ENCODE peak calls at places on chromosomes 7 and 10, in eight cellular contexts. K, G, S, M, I, P, R and V are unnamed samples.

GRCh38 chr10:71596127-71596526 is 123.5 kb downstream of the C10orf105 start:
- DNase-seq in K (no peak), G (no peak), S (no peak), M (no peak), I (no peak), P (no peak), R (no peak), V (no peak)

GRCh38 chr10:63257784-63258183 is 124.7 kb downstream of the NRBF2 start:
- DNase-seq in K (no peak), G (no peak), S (no peak), M (no peak), I (no peak), P (no peak), R (no peak), V (no peak)

GRCh38 chr7:107627002-107627401 is 33.6 kb upstream of the SLC26A4 start:
- DNase-seq in K (no peak), G (no peak), S (no peak), M (no peak), I (no peak), P (no peak), R (no peak), V (no peak)

GRCh38 chr10:50788951-50789904 is 49.5 kb downstream of the ASAH2B start:
- DNase-seq in K (no peak), G (peak; percentile 8), S (no peak), M (peak; percentile 18), I (peak; percentile 37), P (no peak), R (no peak), V (peak; percentile 41)

GRCh38 chr7:73885975-73886798 is 25.2 kb downstream of the TMEM270 start:
- DNase-seq in K (no peak), G (no peak), S (peak; percentile 79), M (peak; percentile 62), I (peak; percentile 35), P (peak; percentile 68), R (peak; percentile 60), V (peak; percentile 45)

GRCh38 chr10:7424315-7424714 is 13.5 kb upstream of the SFMBT2 start:
- DNase-seq in K (no peak), G (peak; percentile 61), S (no peak), M (peak; percentile 7), I (no peak), P (no peak), R (peak; percentile 54), V (no peak)

GRCh38 chr10:22564060-22564459 is 150.3 kb downstream of the PIP4K2A start:
- DNase-seq in K (no peak), G (no peak), S (no peak), M (no peak), I (no peak), P (no peak), R (no peak), V (no peak)

GRCh38 chr10:133379152-133379800 is at the start of gene PAOX:
- DNase-seq in K (peak; percentile 79), G (peak; percentile 43), S (peak; percentile 85), M (peak; percentile 87), I (peak; percentile 66), P (peak; percentile 78), R (peak; percentile 62), V (peak; percentile 33)

GRCh38 chr7:37833107-37833817 is 15.1 kb upstream of the NME8 start:
- DNase-seq in K (peak; percentile 53), G (peak; percentile 38), S (peak; percentile 26), M (peak; percentile 77), I (peak; percentile 39), P (peak; percentile 35), R (peak; percentile 55), V (no peak)

GRCh38 chr10:26502988-26503387 is 64.8 kb downstream of the APBB1IP start:
- DNase-seq in K (no peak), G (no peak), S (no peak), M (no peak), I (no peak), P (no peak), R (no peak), V (no peak)

GRCh38 chr10:101014230-101014884 is 14.7 kb downstream of the LZTS2 start:
- DNase-seq in K (peak; percentile 93), G (peak; percentile 65), S (peak; percentile 78), M (peak; percentile 83), I (peak; percentile 67), P (peak; percentile 87), R (peak; percentile 81), V (peak; percentile 55)

GRCh38 chr10:67794909-67795460 is 43.0 kb downstream of the DNAJC12 start:
- DNase-seq in K (no peak), G (no peak), S (no peak), M (no peak), I (peak; percentile 2), P (no peak), R (no peak), V (no peak)

GRCh38 chr7:7924303-7924702 is 44.3 kb upstream of the GLCCI1 start:
- DNase-seq in K (no peak), G (no peak), S (no peak), M (no peak), I (no peak), P (no peak), R (no peak), V (no peak)

GRCh38 chr7:91286432-91286831 is 22.2 kb downstream of the FZD1 start:
- DNase-seq in K (no peak), G (no peak), S (no peak), M (no peak), I (no peak), P (no peak), R (peak; percentile 44), V (no peak)

GRCh38 chr10:24685958-24686540 is 37.6 kb downstream of the ARHGAP21 start:
- DNase-seq in K (no peak), G (no peak), S (no peak), M (no peak), I (peak; percentile 85), P (no peak), R (no peak), V (peak; percentile 48)

GRCh38 chr10:8054243-8054497 is 318 bp upstream of the GATA3 start:
- DNase-seq in K (peak; percentile 56), G (no peak), S (no peak), M (no peak), I (no peak), P (no peak), R (no peak), V (no peak)

GRCh38 chr10:118565301-118566075 is 30.0 kb downstream of the PRLHR start:
- DNase-seq in K (no peak), G (no peak), S (no peak), M (no peak), I (no peak), P (no peak), R (no peak), V (no peak)

GRCh38 chr10:15255961-15256360 is 87.5 kb upstream of the NMT2 start:
- DNase-seq in K (no peak), G (no peak), S (no peak), M (no peak), I (no peak), P (no peak), R (peak; percentile 41), V (no peak)

DNA sequence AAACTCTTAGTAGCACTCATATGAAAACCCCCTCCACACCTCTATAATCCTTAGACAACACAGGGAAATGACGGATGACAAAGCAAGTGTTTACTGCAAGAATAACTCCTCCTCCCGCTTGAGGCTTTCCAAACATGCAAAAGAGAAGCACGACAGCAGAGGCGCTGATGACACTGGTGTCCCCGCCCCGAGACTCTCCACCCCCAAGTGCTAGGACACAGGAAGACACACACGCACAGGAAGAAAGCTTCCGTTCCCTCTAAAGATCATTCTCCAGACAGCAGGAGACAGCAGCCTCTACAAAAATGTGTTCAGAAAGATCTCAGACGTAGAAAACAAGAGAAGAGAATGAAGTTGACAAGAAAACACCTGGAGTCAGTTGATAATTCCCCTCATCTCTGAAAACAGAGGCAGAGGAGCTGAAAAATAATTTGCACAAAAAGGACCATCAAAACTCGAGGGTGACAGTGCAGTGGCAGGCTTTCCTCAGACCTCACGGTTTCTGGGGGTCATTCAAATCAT is 90.2 kb downstream of the DLG5 start:
- DNase-seq in K (no peak), G (peak; percentile 75), S (peak; percentile 70), M (no peak), I (peak; percentile 58), P (no peak), R (no peak), V (peak; percentile 67)
- TF ChIP-seq CTCF in K (no peak), G (no peak), S (no peak), M (no peak), I (no peak), P (no peak), R (no peak), V (no peak)

GRCh38 chr7:51620690-51621089 is 304.1 kb upstream of the COBL start:
- DNase-seq in K (no peak), G (no peak), S (no peak), M (no peak), I (no peak), P (no peak), R (peak; percentile 68), V (no peak)
- TF ChIP-seq CTCF in K (no peak), G (no peak), S (no peak), M (no peak), I (no peak), P (no peak), R (peak; percentile 61), V (no peak)

GRCh38 chr7:16645593-16646426 is at the start of the genes ANKMY2 and BZW2:
- DNase-seq in K (peak; percentile 95), G (peak; percentile 95), S (peak; percentile 98), M (peak; percentile 98), I (peak; percentile 98), P (peak; percentile 95), R (peak; percentile 96), V (peak; percentile 97)
- TF ChIP-seq CTCF in K (no peak), G (no peak), S (peak; percentile 50), M (no peak), I (no peak), P (no peak), R (no peak), V (peak; percentile 24)

DNA sequence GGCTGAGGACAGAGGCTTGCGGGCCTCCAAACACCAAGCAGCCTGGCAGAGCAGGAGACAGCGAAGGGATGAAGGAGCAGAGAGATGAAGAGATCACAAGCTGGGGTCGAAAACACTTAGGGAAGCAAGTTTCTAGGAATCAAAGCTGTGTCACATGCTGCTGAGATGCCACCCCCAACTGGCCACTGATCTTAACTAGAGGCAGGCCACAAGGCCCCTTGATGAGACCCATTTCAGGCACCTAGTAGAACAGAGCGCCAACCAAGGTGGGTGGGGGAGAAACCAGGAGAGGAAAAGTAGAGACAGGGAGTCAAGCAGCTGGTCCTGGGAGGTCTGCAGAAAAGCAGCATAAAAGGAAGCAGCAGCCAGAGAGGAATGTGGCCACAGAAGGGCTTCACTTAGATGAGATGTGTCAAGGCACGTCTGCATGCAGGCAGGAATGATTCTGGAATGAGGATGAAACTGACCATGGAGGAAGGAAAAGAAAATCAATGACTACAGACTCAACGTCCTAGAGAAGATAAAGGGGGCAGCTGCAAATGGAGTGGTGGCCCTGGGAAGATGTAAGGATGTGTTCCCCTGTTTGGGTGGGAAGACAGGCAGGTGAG is 85.0 kb upstream of the DDC start:
- DNase-seq in K (no peak), G (no peak), S (no peak), M (no peak), I (no peak), P (no peak), R (no peak), V (no peak)
- TF ChIP-seq CTCF in K (no peak), G (no peak), S (no peak), M (no peak), I (no peak), P (no peak), R (no peak), V (no peak)